ENCODE peak calls at places on chromosomes 5 and 9, in seven cellular contexts. F is GM12878, U is HepG2, G is GM12892, A is K562, H is H1, J is SK-N-SH. C is an unnamed sample.

GRCh38 chr5:176781638-176782570 is 28.5 kb upstream of the UNC5A start:
- DNase-seq in F (no peak), U (no peak), G (no peak), A (no peak), H (no peak), J (no peak), C (no peak)

GRCh38 chr5:112694853-112695709 is 42.6 kb upstream of the APC start:
- DNase-seq in F (no peak), U (no peak), G (no peak), A (peak; percentile 67), H (no peak), J (no peak), C (no peak)

GRCh38 chr9:27176971-27177370 is 67.9 kb downstream of the TEK start:
- DNase-seq in F (no peak), U (no peak), G (no peak), A (no peak), H (no peak), J (no peak), C (no peak)

GRCh38 chr9:75333624-75334023 is 245.3 kb downstream of the OSTF1 start:
- DNase-seq in F (no peak), U (no peak), G (no peak), A (no peak), H (no peak), J (no peak), C (no peak)

GRCh38 chr9:91143642-91144041 is 218.1 kb downstream of the AUH start:
- DNase-seq in F (no peak), U (no peak), G (no peak), A (no peak), H (no peak), J (no peak), C (no peak)

GRCh38 chr5:154380263-154380662 is 65.5 kb upstream of the SAP30L start:
- DNase-seq in F (no peak), U (no peak), G (no peak), A (no peak), H (no peak), J (no peak), C (no peak)

GRCh38 chr5:156920042-156920860 is 42.8 kb downstream of the TIMD4 start:
- DNase-seq in F (peak; percentile 77), U (no peak), G (no peak), A (no peak), H (no peak), J (no peak), C (no peak)

GRCh38 chr9:88177343-88177742 is 39.1 kb upstream of the SPATA31C2 start:
- DNase-seq in F (no peak), U (no peak), G (no peak), A (no peak), H (no peak), J (no peak), C (no peak)

GRCh38 chr5:75050415-75050814 is 1.9 kb downstream of the GCNT4 start:
- DNase-seq in F (no peak), U (peak; percentile 30), G (no peak), A (peak; percentile 19), H (no peak), J (peak; percentile 58), C (no peak)

GRCh38 chr9:136442330-136442729 is 2.7 kb upstream of the INPP5E start:
- DNase-seq in F (no peak), U (no peak), G (no peak), A (no peak), H (no peak), J (no peak), C (no peak)

GRCh38 chr9:107600060-107600573 is 110.5 kb upstream of the KLF4 start:
- DNase-seq in F (no peak), U (no peak), G (no peak), A (no peak), H (no peak), J (no peak), C (no peak)

GRCh38 chr5:39624268-39624886 is 199.6 kb upstream of the DAB2 start:
- DNase-seq in F (peak; percentile 11), U (peak; percentile 47), G (no peak), A (no peak), H (no peak), J (no peak), C (no peak)

GRCh38 chr5:160926428-160926827 is 74.4 kb upstream of the ATP10B start:
- DNase-seq in F (no peak), U (no peak), G (no peak), A (no peak), H (no peak), J (no peak), C (no peak)

GRCh38 chr5:35890021-35890740 is 33.5 kb downstream of the IL7R start:
- DNase-seq in F (no peak), U (no peak), G (no peak), A (no peak), H (no peak), J (no peak), C (no peak)

GRCh38 chr5:66356011-66356565 is 212.0 kb downstream of the SREK1 start:
- DNase-seq in F (no peak), U (no peak), G (no peak), A (no peak), H (no peak), J (no peak), C (no peak)

GRCh38 chr9:131276107-131276888 is at the start of gene FAM78A:
- DNase-seq in F (no peak), U (no peak), G (no peak), A (peak; percentile 91), H (no peak), J (peak; percentile 77), C (no peak)

GRCh38 chr9:37293664-37294524 is 128.6 kb upstream of the GRHPR start:
- DNase-seq in F (peak; percentile 91), U (no peak), G (no peak), A (peak; percentile 18), H (no peak), J (peak; percentile 36), C (no peak)

GRCh38 chr9:134410078-134410834 is 84.0 kb downstream of the RXRA start:
- DNase-seq in F (no peak), U (no peak), G (no peak), A (no peak), H (no peak), J (no peak), C (no peak)

GRCh38 chr5:63961598-63962161 is 565 bp downstream of the HTR1A start:
- DNase-seq in F (no peak), U (no peak), G (no peak), A (no peak), H (no peak), J (no peak), C (no peak)

GRCh38 chr5:144187699-144188294 is 17.1 kb downstream of the KCTD16 start:
- DNase-seq in F (peak; percentile 65), U (peak; percentile 27), G (peak; percentile 9), A (no peak), H (no peak), J (peak; percentile 45), C (peak; percentile 29)

GRCh38 chr5:10355071-10355889 is 1.8 kb downstream of the MARCHF6 start:
- DNase-seq in F (no peak), U (no peak), G (no peak), A (no peak), H (no peak), J (no peak), C (no peak)
- TF ChIP-seq TAF1 in F (no peak), U (no peak), G (no peak), A (no peak), H (no peak), J (no peak), C (no peak)

DNA sequence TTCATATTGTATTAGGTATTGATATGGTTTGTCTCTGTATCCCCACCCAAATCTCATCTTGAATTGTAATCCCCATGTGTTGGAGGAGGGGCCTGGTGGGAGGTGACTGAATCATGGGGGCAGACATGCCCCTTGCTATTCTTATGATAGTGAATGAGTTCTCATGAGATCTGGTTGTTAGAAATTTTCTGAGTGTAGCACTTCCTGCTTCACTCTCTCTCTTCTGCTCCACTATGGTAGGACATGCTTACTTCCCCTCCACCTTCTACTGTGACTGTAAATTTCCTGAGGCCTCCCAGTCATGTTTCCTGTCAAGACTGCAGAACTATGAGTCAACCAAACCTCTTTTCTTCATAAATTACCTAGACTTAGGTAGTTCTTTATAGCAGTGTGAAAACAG is 187.4 kb upstream of the SLC24A2 start:
- DNase-seq in F (no peak), U (no peak), G (no peak), A (no peak), H (no peak), J (no peak), C (no peak)
- TF ChIP-seq TAF1 in F (no peak), U (no peak), G (no peak), A (no peak), H (no peak), J (no peak), C (no peak)

GRCh38 chr9:127708952-127709587 is 2.3 kb downstream of the CFAP157 start:
- DNase-seq in F (no peak), U (no peak), G (no peak), A (no peak), H (no peak), J (no peak), C (no peak)

GRCh38 chr9:127710204-127710805 is 3.5 kb downstream of the CFAP157 start:
- DNase-seq in F (no peak), U (no peak), G (no peak), A (no peak), H (no peak), J (no peak), C (no peak)

GRCh38 chr9:127706836-127707241 is at the start of gene CFAP157:
- DNase-seq in F (no peak), U (no peak), G (no peak), A (no peak), H (no peak), J (peak; percentile 69), C (no peak)

GRCh38 chr9:127705577-127706215 is 1.1 kb upstream of the CFAP157 start:
- DNase-seq in F (no peak), U (no peak), G (no peak), A (no peak), H (no peak), J (peak; percentile 62), C (no peak)

GRCh38 chr9:127707766-127708165 is 978 bp downstream of the CFAP157 start:
- DNase-seq in F (no peak), U (peak; percentile 12), G (no peak), A (no peak), H (no peak), J (no peak), C (peak; percentile 62)
- TF ChIP-seq TAF1 in F (no peak), U (no peak), G (no peak), A (no peak), H (no peak), J (no peak), C (no peak)

DNA sequence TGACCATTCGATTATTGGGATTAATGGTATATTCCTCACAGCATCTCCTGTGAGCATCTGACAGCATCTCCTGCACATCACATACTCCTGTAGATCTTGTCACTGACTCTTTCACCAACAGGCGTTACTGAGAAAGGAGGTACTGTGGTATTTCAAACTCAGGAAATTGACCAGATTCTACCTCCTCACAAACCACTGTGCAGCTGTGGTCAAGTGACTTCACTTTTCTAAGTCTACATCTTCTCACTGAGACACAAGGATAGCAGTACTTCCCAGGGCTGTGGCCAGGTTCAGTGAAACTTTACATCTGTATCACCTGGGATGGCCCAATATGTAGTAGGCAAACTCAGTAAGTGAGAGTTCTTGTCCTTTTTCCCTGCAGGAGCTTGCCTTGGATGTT is 332.3 kb upstream of the ADAMTSL1 start:
- DNase-seq in F (no peak), U (no peak), G (no peak), A (no peak), H (no peak), J (no peak), C (no peak)
- TF ChIP-seq TAF1 in F (no peak), U (no peak), G (no peak), A (no peak), H (no peak), J (no peak), C (no peak)